ENCODE peak calls at places on chromosomes 5 and 9, in eight cellular contexts. A is foreskin keratinocyte, J is MM.1S, L is heart left ventricle, I is A673, D is mucosa of descending colon, B is neural crest cell, E is GM12864. N is an unnamed sample.

GRCh38 chr9:130663258-130664171 is 879 bp upstream of the PRDM12 start:
- DNase-seq in A (no peak), J (no peak), L (no peak), I (no peak), D (no peak), B (no peak), E (no peak), N (no peak)

GRCh38 chr5:73673161-73673591 is 47.2 kb downstream of the ARHGEF28 start:
- DNase-seq in A (peak; percentile 64), J (no peak), L (no peak), I (peak; percentile 48), D (no peak), B (no peak), E (no peak), N (no peak)

GRCh38 chr9:86202338-86202882 is 57.0 kb downstream of the C9orf153 start:
- DNase-seq in A (peak; percentile 39), J (peak; percentile 58), L (no peak), I (peak; percentile 61), D (peak; percentile 16), B (no peak), E (peak; percentile 13), N (peak; percentile 55)

GRCh38 chr5:15300141-15300540 is 199.8 kb upstream of the FBXL7 start:
- DNase-seq in A (no peak), J (no peak), L (no peak), I (no peak), D (no peak), B (no peak), E (no peak), N (no peak)

GRCh38 chr5:10588779-10589447 is 25.0 kb downstream of the ANKRD33B start:
- DNase-seq in A (no peak), J (no peak), L (no peak), I (no peak), D (no peak), B (no peak), E (no peak), N (no peak)

GRCh38 chr5:53291528-53291927 is 182.0 kb upstream of the MOCS2 start:
- DNase-seq in A (peak; percentile 51), J (no peak), L (no peak), I (no peak), D (no peak), B (no peak), E (no peak), N (no peak)

GRCh38 chr5:42638972-42639371 is 117.6 kb upstream of the CCDC152 start:
- DNase-seq in A (no peak), J (no peak), L (no peak), I (no peak), D (no peak), B (no peak), E (no peak), N (no peak)

GRCh38 chr9:23850242-23851023 is 24.4 kb upstream of the ELAVL2 start:
- DNase-seq in A (peak; percentile 35), J (no peak), L (no peak), I (no peak), D (peak; percentile 2), B (peak; percentile 39), E (no peak), N (no peak)

GRCh38 chr5:64509798-64510197 is 4.0 kb downstream of the RGS7BP start:
- DNase-seq in A (no peak), J (no peak), L (no peak), I (no peak), D (no peak), B (no peak), E (no peak), N (no peak)

GRCh38 chr5:25963251-25964008 is 1075.0 kb downstream of the CDH9 start:
- DNase-seq in A (no peak), J (peak; percentile 24), L (no peak), I (no peak), D (no peak), B (no peak), E (no peak), N (no peak)

GRCh38 chr9:108156270-108156998 is 666.9 kb upstream of the KLF4 start:
- DNase-seq in A (peak; percentile 75), J (no peak), L (no peak), I (no peak), D (peak; percentile 23), B (no peak), E (no peak), N (no peak)

GRCh38 chr9:90895786-90896185 is 94.2 kb downstream of the SYK start:
- DNase-seq in A (no peak), J (no peak), L (no peak), I (no peak), D (no peak), B (no peak), E (no peak), N (no peak)

GRCh38 chr9:69874301-69875060 is 53.9 kb downstream of the CFAP95 start:
- DNase-seq in A (no peak), J (no peak), L (peak; percentile 29), I (no peak), D (no peak), B (no peak), E (no peak), N (no peak)

GRCh38 chr5:30237189-30237588 is 956.3 kb upstream of the CDH6 start:
- DNase-seq in A (no peak), J (no peak), L (no peak), I (no peak), D (no peak), B (no peak), E (no peak), N (no peak)

GRCh38 chr5:93990504-93991085 is 249.2 kb upstream of the POU5F2 start:
- DNase-seq in A (no peak), J (no peak), L (no peak), I (peak; percentile 4), D (peak; percentile 81), B (no peak), E (no peak), N (no peak)

GRCh38 chr9:3794005-3794404 is 268.2 kb upstream of the RFX3 start:
- DNase-seq in A (peak; percentile 23), J (no peak), L (no peak), I (peak; percentile 64), D (no peak), B (peak; percentile 8), E (no peak), N (no peak)

GRCh38 chr5:74888117-74888516 is 21.9 kb upstream of the FAM169A start:
- DNase-seq in A (no peak), J (no peak), L (no peak), I (no peak), D (no peak), B (no peak), E (no peak), N (no peak)
- TF ChIP-seq CTCF in A (no peak), J (no peak), L (no peak), I (no peak), D (no peak), B (no peak), E (no peak), N (no peak)

GRCh38 chr5:139828207-139828895 is 32.7 kb downstream of the PSD2 start:
- DNase-seq in A (no peak), J (no peak), L (no peak), I (no peak), D (no peak), B (no peak), E (no peak), N (no peak)

GRCh38 chr5:139831624-139832023 is 36.0 kb downstream of the PSD2 start:
- DNase-seq in A (no peak), J (no peak), L (no peak), I (no peak), D (no peak), B (no peak), E (no peak), N (no peak)

GRCh38 chr5:139833525-139833924 is 37.9 kb downstream of the PSD2 start:
- DNase-seq in A (no peak), J (no peak), L (no peak), I (no peak), D (no peak), B (no peak), E (no peak), N (no peak)

GRCh38 chr5:139823757-139824355 is 28.2 kb downstream of the PSD2 start:
- DNase-seq in A (no peak), J (no peak), L (no peak), I (no peak), D (no peak), B (no peak), E (no peak), N (no peak)

GRCh38 chr5:139829471-139829870 is 33.9 kb downstream of the PSD2 start:
- DNase-seq in A (no peak), J (no peak), L (no peak), I (no peak), D (no peak), B (no peak), E (no peak), N (no peak)
- TF ChIP-seq CTCF in A (no peak), J (no peak), L (no peak), I (no peak), D (no peak), B (no peak), E (no peak), N (no peak)

GRCh38 chr9:133236291-133237071 is 27.4 kb upstream of the OBP2B start:
- DNase-seq in A (no peak), J (no peak), L (no peak), I (no peak), D (peak; percentile 6), B (no peak), E (no peak), N (no peak)

GRCh38 chr9:133239533-133240090 is 30.6 kb upstream of the OBP2B start:
- DNase-seq in A (no peak), J (no peak), L (no peak), I (no peak), D (no peak), B (no peak), E (no peak), N (peak; percentile 39)

GRCh38 chr9:133237271-133237731 is 28.3 kb upstream of the OBP2B start:
- DNase-seq in A (peak; percentile 43), J (no peak), L (peak; percentile 64), I (no peak), D (peak; percentile 5), B (no peak), E (no peak), N (no peak)

GRCh38 chr9:133238272-133238850 is 29.3 kb upstream of the OBP2B start:
- DNase-seq in A (peak; percentile 15), J (no peak), L (peak; percentile 88), I (peak; percentile 46), D (peak; percentile 92), B (peak; percentile 84), E (no peak), N (peak; percentile 68)

DNA sequence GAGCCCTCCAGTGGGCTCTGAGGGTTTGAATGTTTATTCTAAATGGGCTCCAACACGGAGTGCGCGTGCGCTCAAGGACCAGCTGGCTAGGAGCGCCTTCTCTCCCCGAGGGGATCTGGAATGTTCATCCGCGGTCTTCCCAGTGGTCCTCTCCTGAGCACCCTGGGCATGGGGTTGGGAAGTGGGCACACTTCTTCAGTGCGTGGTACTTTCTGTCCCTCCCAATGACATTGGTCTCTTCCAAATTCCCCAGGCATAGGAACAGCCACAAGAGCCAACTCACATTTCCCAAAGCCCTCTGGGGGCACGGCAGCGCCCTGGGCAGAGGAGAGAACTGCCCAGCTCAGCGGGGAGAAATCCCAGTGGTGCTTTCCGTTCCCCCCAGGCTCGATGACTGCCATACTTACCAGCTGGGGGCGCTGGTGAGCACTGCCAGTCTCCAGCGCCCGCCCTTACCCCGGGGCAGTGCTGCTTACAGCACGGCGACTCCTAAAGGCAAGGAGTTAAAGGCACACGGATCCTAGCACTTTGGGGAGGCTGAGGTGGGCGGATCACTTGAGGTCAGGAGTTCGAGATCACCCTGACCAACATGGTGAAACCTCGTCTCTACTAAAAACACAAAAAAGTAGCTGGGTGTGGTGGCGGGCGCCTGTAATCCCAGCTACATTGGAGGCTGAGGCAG is 29.9 kb upstream of the OBP2B start:
- DNase-seq in A (peak; percentile 57), J (no peak), L (peak; percentile 54), I (peak; percentile 77), D (peak; percentile 89), B (peak; percentile 61), E (no peak), N (peak; percentile 88)
- TF ChIP-seq CTCF in A (peak; percentile 90), J (peak; percentile 39), L (peak; percentile 85), I (peak; percentile 87), D (peak; percentile 92), B (peak; percentile 83), E (peak; percentile 67), N (peak; percentile 61)

GRCh38 chr5:177041936-177042335 is 19.4 kb downstream of the ZNF346 start:
- DNase-seq in A (no peak), J (no peak), L (no peak), I (no peak), D (no peak), B (no peak), E (no peak), N (no peak)
- TF ChIP-seq CTCF in A (no peak), J (no peak), L (no peak), I (no peak), D (no peak), B (no peak), E (no peak), N (no peak)

N was measured in GM13976.